ENCODE peak calls at places on chromosomes 4 and X, in five cellular contexts. M is suprapubic skin, Q is aorta, B is PC-3, O is neural progenitor cell. K is an unnamed sample.

GRCh38 chr4:146105464-146105863 is 70.1 kb upstream of the LSM6 start:
- DNase-seq in B (no peak), M (no peak), Q (no peak), O (no peak), K (no peak)

GRCh38 chr4:89397464-89397863 is 89.9 kb upstream of the GPRIN3 start:
- DNase-seq in Q (no peak), O (no peak), B (no peak), M (no peak), K (no peak)

GRCh38 chr4:16140520-16141249 is 56.9 kb upstream of the PROM1 start:
- DNase-seq in M (no peak), O (no peak), Q (no peak), B (peak; percentile 94), K (no peak)

GRCh38 chrX:106698693-106699092 is 27.8 kb upstream of the RNF128 start:
- DNase-seq in O (no peak), M (no peak), B (no peak), Q (no peak), K (no peak)

GRCh38 chr4:3829954-3830773 is 64.0 kb downstream of the ADRA2C start:
- DNase-seq in O (peak; percentile 91), Q (no peak), B (no peak), M (no peak), K (no peak)

GRCh38 chr4:163558539-163559044 is 64.1 kb downstream of the TMA16 start:
- DNase-seq in Q (no peak), B (no peak), O (no peak), M (no peak), K (no peak)

GRCh38 chr4:3475713-3476260 is 12.7 kb downstream of the DOK7 start:
- DNase-seq in B (no peak), Q (no peak), M (no peak), O (peak; percentile 1), K (no peak)

GRCh38 chr4:78864405-78865024 is 74.7 kb downstream of the PAQR3 start:
- DNase-seq in M (no peak), B (peak; percentile 78), O (peak; percentile 70), Q (no peak), K (no peak)

GRCh38 chr4:96483308-96484030 is 643.6 kb downstream of the PDHA2 start:
- DNase-seq in O (peak; percentile 12), M (no peak), Q (no peak), B (peak; percentile 2), K (no peak)

GRCh38 chrX:39204945-39205344 is 403.7 kb downstream of the MID1IP1 start:
- DNase-seq in Q (no peak), O (no peak), M (no peak), B (no peak), K (no peak)

GRCh38 chrX:47446431-47446830 is 36.6 kb downstream of the ZNF41 start:
- DNase-seq in O (no peak), B (peak; percentile 38), M (no peak), Q (no peak), K (no peak)
- H3K9me3 ChIP-seq in O (peaks cover 30% of the 10 kb centered on the region), B (peaks cover 23% of the 10 kb centered on the region), M (no peaks in the 10 kb centered on the region), Q (peaks cover 5% of the 10 kb centered on the region), K (peaks cover 5% of the 10 kb centered on the region)

GRCh38 chr4:70901607-70901983 is 574 bp upstream of the MOB1B start:
- DNase-seq in O (no peak), B (no peak), M (no peak), Q (no peak), K (no peak)
- H3K27ac ChIP-seq in O (no peak overlapping the region), B (no peak overlapping the region), M (peak overlapping the region; percentile 83), Q (peak overlapping the region; percentile 61), K (peak overlapping the region; percentile 92)

DNA sequence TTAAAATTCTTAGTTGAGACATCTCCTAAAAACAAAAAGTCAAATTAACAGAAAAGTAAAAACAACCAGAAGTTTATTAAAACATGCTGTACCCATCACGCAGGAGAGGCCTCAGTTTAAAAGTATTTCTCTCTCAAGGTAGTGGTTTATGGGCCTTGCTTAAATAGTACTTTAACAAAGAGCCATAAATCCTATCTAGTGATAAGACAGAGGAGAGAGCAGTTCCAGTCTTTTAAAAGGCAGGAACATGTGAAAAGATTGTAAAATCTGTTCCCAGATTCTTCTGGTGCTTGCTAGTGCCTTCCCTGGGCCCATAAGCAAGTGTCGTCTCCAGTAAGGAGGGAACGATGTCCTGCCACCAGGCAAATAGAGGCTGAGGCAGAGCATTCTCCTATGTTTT is 476.3 kb upstream of the ADGRL3 start:
- DNase-seq in O (no peak), Q (no peak), B (no peak), M (no peak), K (no peak)
- H3K4me1 ChIP-seq in O (no peaks in the 10 kb centered on the region), Q (no peaks in the 10 kb centered on the region), B (peaks cover 30% of the 10 kb centered on the region), M (no peaks in the 10 kb centered on the region), K (no peaks in the 10 kb centered on the region)

DNA sequence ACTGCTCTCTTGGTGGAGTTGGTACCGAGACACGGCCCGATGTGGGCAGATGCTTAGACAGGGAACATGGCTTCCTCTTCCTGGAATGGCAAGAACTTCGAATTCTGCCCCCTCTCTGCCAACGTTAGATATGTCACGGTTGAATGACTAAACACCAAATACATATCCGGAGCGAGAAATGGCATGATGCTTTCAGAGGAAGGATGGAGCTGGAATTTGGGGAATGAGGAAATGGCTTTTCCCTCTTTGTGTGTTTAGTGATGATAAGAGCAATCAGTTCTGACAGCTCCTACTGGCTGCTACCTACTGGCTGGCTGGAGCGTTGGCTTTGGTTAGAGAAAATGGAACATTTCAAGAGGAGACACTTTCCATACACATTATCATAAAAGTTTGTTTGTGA is 140.0 kb downstream of the DHRSX start:
- DNase-seq in O (no peak), M (no peak), Q (no peak), B (no peak), K (no peak)
- H3K9me3 ChIP-seq in O (no peaks in the 10 kb centered on the region), M (no peaks in the 10 kb centered on the region), Q (no peaks in the 10 kb centered on the region), B (no peaks in the 10 kb centered on the region), K (peaks cover 4% of the 10 kb centered on the region)

DNA sequence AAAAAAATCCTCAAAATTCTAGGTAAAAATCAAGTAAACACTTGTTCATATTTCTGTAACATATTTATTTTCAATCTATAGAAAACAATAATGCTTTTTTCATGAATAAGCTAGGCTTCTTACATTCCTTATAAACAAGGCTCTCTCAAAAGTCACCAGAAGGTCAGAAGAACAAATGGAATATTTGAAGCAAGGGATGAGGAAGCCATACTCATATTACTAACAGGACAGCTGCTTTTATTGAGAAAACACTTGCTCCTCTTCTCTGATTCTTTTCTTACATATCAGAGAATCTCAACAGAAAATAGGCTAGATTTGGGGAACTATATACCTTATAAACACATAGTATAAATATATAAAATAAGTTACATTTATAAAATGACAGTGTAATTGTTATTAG is 67.9 kb downstream of the METTL14 start:
- DNase-seq in O (no peak), Q (no peak), B (no peak), M (no peak), K (no peak)
- H3K27ac ChIP-seq in O (no peak overlapping the region), Q (no peak overlapping the region), B (no peak overlapping the region), M (no peak overlapping the region), K (no peak overlapping the region)

GRCh38 chr4:154314248-154314647 is 177.4 kb downstream of the DCHS2 start:
- DNase-seq in O (peak; percentile 36), B (peak; percentile 53), M (no peak), Q (no peak), K (no peak)

GRCh38 chr4:154312246-154312645 is 179.4 kb downstream of the DCHS2 start:
- DNase-seq in O (no peak), B (no peak), M (no peak), Q (no peak), K (no peak)

GRCh38 chr4:154310578-154310977 is 181.0 kb downstream of the DCHS2 start:
- DNase-seq in O (no peak), B (no peak), M (no peak), Q (no peak), K (no peak)

GRCh38 chr4:154315741-154316140 is 175.9 kb downstream of the DCHS2 start:
- DNase-seq in B (no peak), Q (no peak), M (no peak), O (no peak), K (no peak)

DNA sequence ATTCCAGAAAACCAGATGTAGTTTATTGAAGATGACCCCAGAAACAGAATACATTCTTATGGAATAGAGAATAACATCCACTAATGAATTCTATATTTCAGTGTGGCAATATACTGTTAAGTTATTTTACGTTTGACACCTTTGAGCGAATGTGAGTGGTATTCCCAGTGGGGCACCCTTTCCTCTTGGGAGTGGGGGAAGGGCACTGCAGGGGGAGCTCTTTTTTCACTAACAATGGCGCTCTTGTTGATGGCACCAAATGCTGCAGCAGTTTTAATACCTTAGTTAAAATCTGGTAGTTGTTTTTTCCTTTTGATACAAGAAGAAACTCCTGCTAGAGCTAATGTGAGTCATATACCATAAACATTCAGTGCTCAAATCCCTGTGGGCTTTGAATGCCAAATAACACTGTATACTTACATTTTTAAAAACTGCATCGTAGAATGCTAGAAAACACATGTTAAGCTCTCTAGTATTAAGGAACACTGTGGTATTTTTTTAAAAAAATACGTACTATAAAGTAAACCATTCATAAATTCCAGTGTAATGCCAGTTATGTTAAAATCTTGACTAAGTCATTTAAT is 178.5 kb downstream of the DCHS2 start:
- DNase-seq in Q (no peak), M (no peak), O (peak; percentile 40), B (no peak), K (no peak)
- H3K4me1 ChIP-seq in Q (no peaks in the 10 kb centered on the region), M (no peaks in the 10 kb centered on the region), O (peaks cover 15% of the 10 kb centered on the region), B (no peaks in the 10 kb centered on the region), K (no peaks in the 10 kb centered on the region)

GRCh38 chr4:158962396-158962795 is 140.5 kb upstream of the RAPGEF2 start:
- DNase-seq in O (no peak), M (no peak), B (no peak), Q (no peak), K (no peak)
- H3K9me3 ChIP-seq in O (no peaks in the 10 kb centered on the region), M (no peaks in the 10 kb centered on the region), B (no peaks in the 10 kb centered on the region), Q (no peaks in the 10 kb centered on the region), K (no peaks in the 10 kb centered on the region)